ENCODE peak calls at places on chromosomes 7 and 10, in seven cellular contexts. Y is GM23338, X is hepatocyte, R is PC-3, G is SK-N-SH, L is MM.1S, Q is HCT116. H is an unnamed sample.
A peak's percentile ranks its signal among the peaks of the same experiment; 100 is the strongest.

GRCh38 chr10:78451592-78451991 is 417.9 kb downstream of the RPS24 start:
- DNase-seq in Y (no peak), L (no peak), G (no peak), R (peak; percentile 40), X (peak; percentile 57), Q (no peak), H (no peak)

GRCh38 chr7:94907420-94908203 is at the start of gene PPP1R9A:
- DNase-seq in L (peak; percentile 29), X (peak; percentile 75), Y (peak; percentile 81), Q (peak; percentile 21), R (peak; percentile 65), G (peak; percentile 82), H (no peak)

GRCh38 chr7:108094375-108094774 is 35.8 kb downstream of the LAMB4 start:
- DNase-seq in G (no peak), L (no peak), X (no peak), R (no peak), Q (no peak), Y (no peak), H (no peak)

GRCh38 chr10:31906039-31906438 is 22.6 kb downstream of the ARHGAP12 start:
- DNase-seq in L (no peak), G (no peak), Y (no peak), R (no peak), Q (no peak), X (no peak), H (no peak)

GRCh38 chr7:27174077-27175004 is at the start of gene HOXA10:
- DNase-seq in X (no peak), Q (no peak), Y (peak; percentile 41), R (peak; percentile 73), L (no peak), G (no peak), H (no peak)

GRCh38 chr10:1550291-1550595 is 187.1 kb downstream of the ADARB2 start:
- DNase-seq in G (no peak), X (no peak), Y (no peak), Q (no peak), L (no peak), R (no peak), H (no peak)

GRCh38 chr7:147586526-147586925 is 1004.0 kb upstream of the C7orf33 start:
- DNase-seq in X (no peak), L (no peak), R (no peak), G (no peak), Q (no peak), Y (no peak), H (no peak)

GRCh38 chr10:112904000-112904399 is 46.0 kb upstream of the TCF7L2 start:
- DNase-seq in Y (no peak), Q (peak; percentile 27), L (no peak), G (no peak), R (peak; percentile 69), X (peak; percentile 15), H (no peak)

GRCh38 chr7:93238748-93239147 is 6.6 kb downstream of the VPS50 start:
- DNase-seq in X (no peak), R (no peak), Y (no peak), Q (no peak), L (no peak), G (no peak), H (no peak)

GRCh38 chr10:72642318-72642717 is 16.4 kb upstream of the MICU1 start:
- DNase-seq in G (no peak), Y (no peak), Q (no peak), X (no peak), L (no peak), R (no peak), H (no peak)

GRCh38 chr10:72638586-72639440 is 12.9 kb upstream of the MICU1 start:
- DNase-seq in L (no peak), R (peak; percentile 31), Q (no peak), X (peak; percentile 30), Y (no peak), G (no peak), H (no peak)

GRCh38 chr10:72639441-72639873 is 13.6 kb upstream of the MICU1 start:
- DNase-seq in Y (no peak), Q (no peak), G (no peak), X (no peak), R (no peak), L (no peak), H (no peak)

GRCh38 chr10:72637398-72637857 is 11.5 kb upstream of the MICU1 start:
- DNase-seq in Y (no peak), G (no peak), R (no peak), X (no peak), L (no peak), Q (no peak), H (no peak)
- H3K4me2 ChIP-seq in Y (no peak overlapping the region), G (no peak overlapping the region), R (no peak overlapping the region), X (no peak overlapping the region), L (no peak overlapping the region), Q (no peak overlapping the region), H (no peak overlapping the region)

GRCh38 chr7:74023037-74023436 is 4.9 kb upstream of the ELN start:
- DNase-seq in R (peak; percentile 74), L (no peak), Q (no peak), G (peak; percentile 83), X (peak; percentile 66), Y (peak; percentile 35), H (no peak)
- TF ChIP-seq CTCF in R (no peak), L (no peak), Q (peak; percentile 9), G (peak; percentile 48), X (no peak), Y (no peak), H (no peak)

DNA sequence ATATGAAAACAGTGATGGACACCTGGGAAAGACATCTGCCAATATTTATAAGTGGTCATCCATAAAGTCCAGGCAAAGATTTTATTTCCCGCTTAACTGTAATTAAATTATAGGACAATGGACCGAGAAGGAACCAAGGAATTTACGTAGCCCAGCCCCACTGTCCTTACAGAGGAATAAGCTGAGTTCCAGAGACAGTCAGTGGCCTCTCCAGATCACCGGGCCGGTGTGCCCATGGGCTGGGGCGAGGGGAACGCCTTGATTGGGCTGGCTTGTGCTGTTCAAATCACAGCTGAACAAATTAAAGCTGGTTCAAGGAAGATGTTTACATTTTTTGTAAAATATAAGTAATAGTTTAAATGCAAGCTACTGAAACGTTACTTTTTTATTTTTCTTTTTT is 40.7 kb downstream of the PFKP start:
- DNase-seq in Y (no peak), R (no peak), Q (no peak), X (no peak), L (no peak), G (no peak), H (no peak)
- H3K9me2 ChIP-seq in Y (peaks cover 4% of the 10 kb centered on the region), R (no peaks in the 10 kb centered on the region), Q (no peaks in the 10 kb centered on the region), X (no peaks in the 10 kb centered on the region), L (no peaks in the 10 kb centered on the region), G (no peaks in the 10 kb centered on the region), H (no peaks in the 10 kb centered on the region)

DNA sequence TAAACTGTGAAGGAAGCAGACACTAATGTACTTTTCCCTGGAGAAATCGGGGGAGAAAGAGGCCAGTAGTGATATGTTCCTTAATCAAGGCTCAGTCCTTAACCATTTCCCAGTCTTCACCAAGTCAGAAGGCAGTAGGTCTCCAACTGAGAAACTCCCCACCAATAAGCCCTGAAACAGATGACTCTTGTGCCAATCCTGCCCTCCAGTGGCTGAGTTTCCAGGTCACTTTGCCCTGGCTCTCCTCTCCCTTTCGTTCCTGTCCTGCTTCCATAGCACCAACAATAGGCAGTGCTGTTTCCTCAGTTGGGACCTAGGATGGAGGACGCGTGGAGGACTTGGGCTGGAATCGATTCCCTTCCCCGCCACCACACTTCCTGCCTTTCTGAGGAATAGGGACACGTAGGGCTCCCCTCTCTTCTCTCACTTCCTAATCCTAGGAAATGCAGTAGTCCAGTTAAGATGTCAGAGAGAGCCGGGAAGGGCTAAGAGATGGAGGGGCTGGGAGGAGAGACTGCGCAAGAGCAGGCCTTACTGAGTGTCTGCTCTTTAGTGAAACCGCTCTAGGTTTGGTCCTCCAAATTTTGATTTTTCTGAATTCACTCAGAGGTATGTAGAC is 23.4 kb downstream of the ATOH7 start:
- DNase-seq in R (peak; percentile 96), Q (peak; percentile 81), L (peak; percentile 28), Y (peak; percentile 96), X (peak; percentile 80), G (peak; percentile 49), H (peak; percentile 70)
- H3K4me2 ChIP-seq in R (no peak overlapping the region), Q (peak overlapping the region; percentile 22), L (no peak overlapping the region), Y (no peak overlapping the region), X (no peak overlapping the region), G (no peak overlapping the region), H (no peak overlapping the region)

DNA sequence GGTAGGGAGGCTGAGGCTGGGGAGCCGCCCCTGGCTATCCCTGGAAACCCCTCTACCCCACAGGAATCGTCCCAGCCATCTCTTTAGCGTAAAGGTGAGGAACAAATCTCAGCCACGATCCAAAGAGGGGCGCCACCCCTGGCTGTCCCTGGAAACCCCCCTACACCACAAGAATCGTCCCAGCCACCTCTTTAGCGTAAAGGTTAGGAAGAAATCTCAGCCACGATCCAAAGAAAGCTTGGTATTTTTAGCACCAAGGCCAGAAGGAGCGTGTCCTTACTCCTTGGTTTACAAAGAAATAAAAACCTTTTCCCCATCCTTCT is 757 bp upstream of the TSPAN14 start:
- DNase-seq in G (no peak), Y (peak; percentile 64), Q (no peak), R (no peak), L (no peak), X (no peak), H (no peak)
- TF ChIP-seq CTCF in G (peak; percentile 19), Y (peak; percentile 47), Q (no peak), R (no peak), L (no peak), X (no peak), H (peak; percentile 68)

GRCh38 chr7:75732016-75732521 is 6.7 kb downstream of the HIP1 start:
- DNase-seq in Y (no peak), G (no peak), R (no peak), L (no peak), X (no peak), Q (no peak), H (no peak)

GRCh38 chr7:75735059-75735458 is 3.7 kb downstream of the HIP1 start:
- DNase-seq in Q (no peak), L (no peak), R (no peak), X (no peak), Y (no peak), G (no peak), H (no peak)

GRCh38 chr7:75735581-75736350 is 3.0 kb downstream of the HIP1 start:
- DNase-seq in X (no peak), Q (no peak), G (no peak), R (no peak), L (no peak), Y (no peak), H (no peak)

GRCh38 chr7:75732764-75733630 is 5.7 kb downstream of the HIP1 start:
- DNase-seq in X (peak; percentile 32), Y (no peak), R (peak; percentile 52), Q (peak; percentile 22), G (peak; percentile 35), L (no peak), H (peak; percentile 50)

DNA sequence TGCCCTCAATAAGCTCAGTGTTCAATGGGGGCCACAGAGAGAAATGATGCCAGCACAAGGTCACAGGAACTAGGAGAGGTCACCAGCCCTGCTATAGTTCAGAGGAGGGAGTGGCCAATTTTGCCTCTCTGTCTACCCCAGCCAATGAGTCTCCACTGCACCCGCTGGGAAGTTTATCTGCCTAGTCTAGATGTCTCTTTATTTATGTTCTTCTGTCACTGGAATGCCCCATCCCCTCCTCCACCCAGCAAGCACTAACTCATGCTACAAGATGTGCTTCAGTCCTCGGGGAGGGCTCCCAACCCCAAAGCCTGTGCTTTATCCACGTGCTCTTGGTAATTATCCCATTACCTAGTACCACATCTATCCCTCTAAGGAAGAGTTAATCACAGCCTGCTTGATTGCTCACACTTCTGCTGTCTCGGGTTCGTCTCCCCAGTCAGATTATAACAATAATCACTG is 4.1 kb downstream of the HIP1 start:
- DNase-seq in X (peak; percentile 61), L (no peak), R (no peak), G (no peak), Y (no peak), Q (no peak), H (no peak)
- H3K9me2 ChIP-seq in X (no peaks in the 10 kb centered on the region), L (no peaks in the 10 kb centered on the region), R (no peaks in the 10 kb centered on the region), G (no peaks in the 10 kb centered on the region), Y (no peaks in the 10 kb centered on the region), Q (no peaks in the 10 kb centered on the region), H (no peaks in the 10 kb centered on the region)

GRCh38 chr7:150759479-150759878 is 22.3 kb downstream of the GIMAP5 start:
- DNase-seq in L (no peak), Q (no peak), R (no peak), X (no peak), Y (no peak), G (no peak), H (no peak)
- H3K4me2 ChIP-seq in L (no peak overlapping the region), Q (no peak overlapping the region), R (no peak overlapping the region), X (no peak overlapping the region), Y (no peak overlapping the region), G (no peak overlapping the region), H (no peak overlapping the region)